ENCODE peak calls at places on chromosome 2, in four cellular contexts. One of them, this sample, is unnamed.

GRCh38 chr2:197708331-197708730 is 3.2 kb downstream of the MARS2 start:
- DNase-seq in lower leg skin: no peak
- DNase-seq in esophagus muscularis mucosa: no peak
- DNase-seq in cardiac muscle cell: no peak
- DNase-seq in this sample: peak

GRCh38 chr2:54073796-54074195 is 41.6 kb upstream of the ACYP2 start:
- DNase-seq in cardiac muscle cell: no peak
- DNase-seq in esophagus muscularis mucosa: no peak
- DNase-seq in lower leg skin: no peak
- DNase-seq in this sample: peak

GRCh38 chr2:199136681-199137080 is 321.1 kb downstream of the SATB2 start:
- DNase-seq in lower leg skin: no peak
- DNase-seq in esophagus muscularis mucosa: no peak
- DNase-seq in cardiac muscle cell: peak
- DNase-seq in this sample: peak

GRCh38 chr2:239443666-239444567 is 43.1 kb upstream of the HDAC4 start:
- DNase-seq in lower leg skin: peak
- DNase-seq in esophagus muscularis mucosa: peak
- DNase-seq in cardiac muscle cell: no peak
- DNase-seq in this sample: peak

GRCh38 chr2:14023558-14023957 is 609.0 kb upstream of the LRATD1 start:
- DNase-seq in cardiac muscle cell: no peak
- DNase-seq in lower leg skin: no peak
- DNase-seq in esophagus muscularis mucosa: no peak
- DNase-seq in this sample: no peak

GRCh38 chr2:167294775-167295140 is 406.5 kb downstream of the XIRP2 start:
- DNase-seq in cardiac muscle cell: no peak
- DNase-seq in lower leg skin: no peak
- DNase-seq in esophagus muscularis mucosa: no peak
- DNase-seq in this sample: peak

GRCh38 chr2:58553937-58554336 is 312.8 kb upstream of the FANCL start:
- DNase-seq in lower leg skin: no peak
- DNase-seq in cardiac muscle cell: peak
- DNase-seq in esophagus muscularis mucosa: no peak
- DNase-seq in this sample: no peak

GRCh38 chr2:160871096-160871495 is 289.1 kb upstream of the TANK start:
- DNase-seq in esophagus muscularis mucosa: no peak
- DNase-seq in cardiac muscle cell: no peak
- DNase-seq in lower leg skin: no peak
- DNase-seq in this sample: peak

GRCh38 chr2:176081451-176081992 is 2.2 kb downstream of the EVX2 start:
- DNase-seq in esophagus muscularis mucosa: no peak
- DNase-seq in lower leg skin: no peak
- DNase-seq in cardiac muscle cell: no peak
- DNase-seq in this sample: no peak

GRCh38 chr2:2822143-2822542 is 491.1 kb upstream of the MYT1L start:
- DNase-seq in lower leg skin: no peak
- DNase-seq in esophagus muscularis mucosa: no peak
- DNase-seq in cardiac muscle cell: no peak
- DNase-seq in this sample: no peak

GRCh38 chr2:44429034-44429433 is 67.3 kb downstream of the CAMKMT start:
- DNase-seq in lower leg skin: no peak
- DNase-seq in cardiac muscle cell: no peak
- DNase-seq in esophagus muscularis mucosa: no peak
- DNase-seq in this sample: no peak

GRCh38 chr2:88069117-88069516 is 1.5 kb downstream of the SMYD1 start:
- DNase-seq in esophagus muscularis mucosa: peak
- DNase-seq in cardiac muscle cell: no peak
- DNase-seq in lower leg skin: no peak
- DNase-seq in this sample: no peak

GRCh38 chr2:105517814-105518705 is 119.2 kb upstream of the FHL2 start:
- DNase-seq in esophagus muscularis mucosa: peak
- DNase-seq in lower leg skin: no peak
- DNase-seq in cardiac muscle cell: no peak
- DNase-seq in this sample: peak

GRCh38 chr2:34340307-34340706 is 741.2 kb upstream of the FAM98A start:
- DNase-seq in esophagus muscularis mucosa: no peak
- DNase-seq in lower leg skin: no peak
- DNase-seq in cardiac muscle cell: no peak
- DNase-seq in this sample: no peak

GRCh38 chr2:22043784-22044183 is 920.0 kb downstream of the TDRD15 start:
- DNase-seq in esophagus muscularis mucosa: no peak
- DNase-seq in lower leg skin: no peak
- DNase-seq in cardiac muscle cell: no peak
- DNase-seq in this sample: no peak
- TF ChIP-seq CTCF in esophagus muscularis mucosa: no peak
- TF ChIP-seq CTCF in lower leg skin: no peak
- TF ChIP-seq CTCF in cardiac muscle cell: no peak
- TF ChIP-seq CTCF in this sample: no peak

GRCh38 chr2:20203072-20203471 is 21.9 kb downstream of the SDC1 start:
- DNase-seq in esophagus muscularis mucosa: no peak
- DNase-seq in lower leg skin: no peak
- DNase-seq in cardiac muscle cell: no peak
- DNase-seq in this sample: no peak
- H3K4me3 ChIP-seq in esophagus muscularis mucosa: no peak
- H3K4me3 ChIP-seq in lower leg skin: no peak
- H3K4me3 ChIP-seq in cardiac muscle cell: no peak
- H3K4me3 ChIP-seq in this sample: no peak

GRCh38 chr2:193461431-193461946 is 1266.8 kb upstream of the TMEFF2 start:
- DNase-seq in lower leg skin: no peak
- DNase-seq in cardiac muscle cell: no peak
- DNase-seq in esophagus muscularis mucosa: no peak
- DNase-seq in this sample: no peak

GRCh38 chr2:193469251-193469650 is 1274.5 kb upstream of the TMEFF2 start:
- DNase-seq in esophagus muscularis mucosa: no peak
- DNase-seq in lower leg skin: no peak
- DNase-seq in cardiac muscle cell: no peak
- DNase-seq in this sample: no peak

GRCh38 chr2:193463016-193463415 is 1268.3 kb upstream of the TMEFF2 start:
- DNase-seq in lower leg skin: no peak
- DNase-seq in cardiac muscle cell: no peak
- DNase-seq in esophagus muscularis mucosa: no peak
- DNase-seq in this sample: no peak

GRCh38 chr2:193462411-193462810 is 1267.7 kb upstream of the TMEFF2 start:
- DNase-seq in lower leg skin: no peak
- DNase-seq in esophagus muscularis mucosa: no peak
- DNase-seq in cardiac muscle cell: no peak
- DNase-seq in this sample: no peak

DNA sequence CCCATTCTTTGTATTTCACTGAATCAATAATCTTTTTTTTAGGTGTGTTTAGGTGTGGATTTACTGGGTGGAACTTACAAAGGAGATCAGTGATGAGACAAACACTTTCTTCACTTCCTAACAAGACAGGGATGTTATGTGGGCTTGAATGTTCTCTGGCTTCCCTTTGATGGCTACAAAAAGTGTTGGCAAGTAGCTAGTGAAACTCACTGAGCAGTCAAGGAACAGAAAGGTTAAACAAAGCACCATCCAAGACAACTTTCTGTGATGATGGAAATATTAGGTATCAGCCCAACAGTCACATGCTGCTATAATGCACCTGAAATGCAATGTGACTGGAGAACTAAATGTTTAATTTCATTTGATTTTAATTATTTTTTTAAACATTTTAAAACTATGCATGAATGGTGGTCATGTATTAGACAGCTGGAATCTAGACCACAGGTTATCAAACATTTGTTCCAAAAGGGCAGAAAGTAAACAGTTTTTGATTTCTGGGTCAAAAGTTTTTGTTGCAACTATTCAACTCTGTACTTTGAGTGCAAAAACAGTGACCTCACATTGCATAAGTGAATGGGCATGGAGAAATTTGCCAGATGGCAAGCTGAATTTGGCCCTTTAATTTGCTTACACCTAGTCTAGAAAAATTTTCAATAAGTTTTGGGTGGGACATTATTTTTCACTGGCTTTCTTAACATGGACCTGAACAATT is 1272.7 kb upstream of the TMEFF2 start:
- DNase-seq in lower leg skin: no peak
- DNase-seq in esophagus muscularis mucosa: no peak
- DNase-seq in cardiac muscle cell: no peak
- DNase-seq in this sample: no peak
- TF ChIP-seq CTCF in lower leg skin: no peak
- TF ChIP-seq CTCF in esophagus muscularis mucosa: no peak
- TF ChIP-seq CTCF in cardiac muscle cell: no peak
- TF ChIP-seq CTCF in this sample: no peak

GRCh38 chr2:145753209-145753608 is 1233.3 kb upstream of the ZEB2 start:
- DNase-seq in esophagus muscularis mucosa: no peak
- DNase-seq in lower leg skin: no peak
- DNase-seq in cardiac muscle cell: no peak
- DNase-seq in this sample: no peak

GRCh38 chr2:145753966-145754365 is 1234.0 kb upstream of the ZEB2 start:
- DNase-seq in esophagus muscularis mucosa: no peak
- DNase-seq in cardiac muscle cell: peak
- DNase-seq in lower leg skin: no peak
- DNase-seq in this sample: no peak

GRCh38 chr2:145752091-145752806 is 1232.3 kb upstream of the ZEB2 start:
- DNase-seq in lower leg skin: peak
- DNase-seq in esophagus muscularis mucosa: no peak
- DNase-seq in cardiac muscle cell: peak
- DNase-seq in this sample: peak

GRCh38 chr2:145757503-145758290 is 1237.8 kb upstream of the ZEB2 start:
- DNase-seq in cardiac muscle cell: no peak
- DNase-seq in lower leg skin: no peak
- DNase-seq in esophagus muscularis mucosa: no peak
- DNase-seq in this sample: no peak

DNA sequence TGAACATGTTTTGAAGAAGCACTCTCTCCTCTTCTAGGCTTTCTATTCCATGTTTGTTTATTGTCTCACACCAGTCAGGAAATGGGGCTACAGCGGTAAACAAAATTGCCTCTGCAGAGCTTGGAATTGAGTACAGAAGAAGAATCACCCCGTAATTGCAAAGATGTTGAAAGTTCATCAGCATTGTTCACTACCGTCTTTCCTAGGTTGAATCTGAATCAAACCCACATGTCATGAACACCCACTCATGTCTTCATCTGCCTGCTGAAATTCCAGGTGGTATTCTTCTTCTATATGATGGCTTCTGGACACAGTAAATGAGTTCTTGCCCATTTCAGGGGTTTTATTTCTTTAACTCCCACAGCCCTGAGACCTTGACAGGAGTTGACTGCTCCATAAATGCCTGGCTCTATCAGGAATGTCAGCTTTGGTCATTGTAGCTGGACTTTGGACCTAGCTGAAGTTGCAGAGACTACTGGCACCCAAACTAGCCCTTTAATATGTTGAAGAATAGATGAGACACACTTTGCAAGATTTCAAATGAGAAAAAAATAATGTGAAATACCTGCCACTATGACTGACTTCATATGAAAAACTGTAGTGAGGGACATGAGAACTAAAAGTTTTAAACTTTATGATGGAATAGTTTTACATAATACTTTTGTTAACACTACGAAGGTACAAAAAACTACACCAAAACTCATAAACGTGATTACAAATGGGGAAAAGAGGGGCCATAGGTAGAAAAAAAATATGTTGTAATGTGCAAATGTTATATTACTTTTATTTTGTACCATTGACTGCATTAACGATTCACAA is 1235.3 kb upstream of the ZEB2 start:
- DNase-seq in lower leg skin: no peak
- DNase-seq in esophagus muscularis mucosa: no peak
- DNase-seq in cardiac muscle cell: no peak
- DNase-seq in this sample: no peak
- H3K4me3 ChIP-seq in lower leg skin: no peak
- H3K4me3 ChIP-seq in esophagus muscularis mucosa: no peak
- H3K4me3 ChIP-seq in cardiac muscle cell: no peak
- H3K4me3 ChIP-seq in this sample: no peak

DNA sequence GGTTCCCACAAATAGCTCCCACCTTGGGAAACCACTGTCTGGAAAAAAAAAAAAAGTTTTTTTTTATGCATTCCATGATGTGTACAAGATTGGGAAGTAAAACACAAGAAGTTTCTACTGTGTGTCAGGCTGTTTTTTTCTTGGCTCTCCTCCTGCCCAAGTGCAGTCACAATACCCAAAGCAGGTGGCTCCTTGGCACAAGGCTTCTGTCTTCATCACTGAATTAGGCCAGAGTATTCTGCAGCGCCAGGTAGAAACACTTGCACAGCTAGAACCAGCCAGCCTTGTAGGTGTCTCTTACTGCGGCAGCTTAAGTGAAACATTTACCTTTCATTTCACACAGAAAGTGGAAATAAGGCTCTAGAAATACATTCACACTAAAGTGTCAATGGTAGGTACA is 23.8 kb upstream of the MAL start:
- DNase-seq in cardiac muscle cell: no peak
- DNase-seq in esophagus muscularis mucosa: no peak
- DNase-seq in lower leg skin: no peak
- DNase-seq in this sample: no peak
- TF ChIP-seq CTCF in cardiac muscle cell: no peak
- TF ChIP-seq CTCF in esophagus muscularis mucosa: no peak
- TF ChIP-seq CTCF in lower leg skin: no peak
- TF ChIP-seq CTCF in this sample: no peak

This sample was measured in cardiac fibroblast.